ENCODE peak calls at places on chromosomes 7 and 10, in seven cellular contexts. One of them, this sample, is unnamed.

GRCh38 chr10:6089334-6090219 is 743 bp downstream of the RBM17 start:
- DNase-seq in WERI-Rb-1: no peak
- DNase-seq in cerebellar cortex: no peak
- DNase-seq in lung: peak; percentile 30
- DNase-seq in activated T-helper 1 cell treated with anti-CD3 and anti-CD28 coated beads, Interleukin-2, amount 50 U/mL, for 16 hours: no peak
- DNase-seq in activated CD4-positive, CD25-positive, alpha-beta regulatory T cell: no peak
- DNase-seq in astrocyte of the hippocampus: peak; percentile 68
- DNase-seq in this sample: peak; percentile 55

GRCh38 chr7:30974605-30975256 is 11.0 kb downstream of the GHRHR start:
- DNase-seq in WERI-Rb-1: peak; percentile 81
- DNase-seq in cerebellar cortex: peak; percentile 44
- DNase-seq in lung: peak; percentile 75
- DNase-seq in activated T-helper 1 cell treated with anti-CD3 and anti-CD28 coated beads, Interleukin-2, amount 50 U/mL, for 16 hours: no peak
- DNase-seq in activated CD4-positive, CD25-positive, alpha-beta regulatory T cell: no peak
- DNase-seq in astrocyte of the hippocampus: peak; percentile 71
- DNase-seq in this sample: no peak

GRCh38 chr10:47364911-47365310 is 16.7 kb downstream of the RBP3 start:
- DNase-seq in WERI-Rb-1: no peak
- DNase-seq in cerebellar cortex: no peak
- DNase-seq in lung: no peak
- DNase-seq in activated T-helper 1 cell treated with anti-CD3 and anti-CD28 coated beads, Interleukin-2, amount 50 U/mL, for 16 hours: no peak
- DNase-seq in activated CD4-positive, CD25-positive, alpha-beta regulatory T cell: no peak
- DNase-seq in astrocyte of the hippocampus: no peak
- DNase-seq in this sample: no peak

GRCh38 chr7:155804897-155805825 is 7.1 kb downstream of the SHH start:
- DNase-seq in WERI-Rb-1: peak; percentile 80
- DNase-seq in cerebellar cortex: peak; percentile 25
- DNase-seq in lung: no peak
- DNase-seq in activated T-helper 1 cell treated with anti-CD3 and anti-CD28 coated beads, Interleukin-2, amount 50 U/mL, for 16 hours: peak; percentile 16
- DNase-seq in activated CD4-positive, CD25-positive, alpha-beta regulatory T cell: no peak
- DNase-seq in astrocyte of the hippocampus: peak; percentile 88
- DNase-seq in this sample: peak; percentile 89

GRCh38 chr7:29290829-29291228 is 96.3 kb downstream of the CHN2 start:
- DNase-seq in WERI-Rb-1: no peak
- DNase-seq in cerebellar cortex: no peak
- DNase-seq in lung: no peak
- DNase-seq in activated T-helper 1 cell treated with anti-CD3 and anti-CD28 coated beads, Interleukin-2, amount 50 U/mL, for 16 hours: no peak
- DNase-seq in activated CD4-positive, CD25-positive, alpha-beta regulatory T cell: no peak
- DNase-seq in astrocyte of the hippocampus: no peak
- DNase-seq in this sample: no peak

GRCh38 chr10:112804036-112804435 is 146.0 kb upstream of the TCF7L2 start:
- DNase-seq in WERI-Rb-1: peak; percentile 64
- DNase-seq in cerebellar cortex: peak; percentile 91
- DNase-seq in lung: no peak
- DNase-seq in activated T-helper 1 cell treated with anti-CD3 and anti-CD28 coated beads, Interleukin-2, amount 50 U/mL, for 16 hours: no peak
- DNase-seq in activated CD4-positive, CD25-positive, alpha-beta regulatory T cell: no peak
- DNase-seq in astrocyte of the hippocampus: no peak
- DNase-seq in this sample: peak; percentile 38

GRCh38 chr7:100568936-100569844 is 4.5 kb downstream of the SAP25 start:
- DNase-seq in WERI-Rb-1: peak; percentile 89
- DNase-seq in cerebellar cortex: peak; percentile 86
- DNase-seq in lung: peak; percentile 49
- DNase-seq in activated T-helper 1 cell treated with anti-CD3 and anti-CD28 coated beads, Interleukin-2, amount 50 U/mL, for 16 hours: peak; percentile 32
- DNase-seq in activated CD4-positive, CD25-positive, alpha-beta regulatory T cell: no peak
- DNase-seq in astrocyte of the hippocampus: peak; percentile 68
- DNase-seq in this sample: no peak

GRCh38 chr10:28587970-28588290 is 55.0 kb downstream of the WAC start:
- DNase-seq in WERI-Rb-1: no peak
- DNase-seq in cerebellar cortex: peak; percentile 69
- DNase-seq in lung: no peak
- DNase-seq in activated T-helper 1 cell treated with anti-CD3 and anti-CD28 coated beads, Interleukin-2, amount 50 U/mL, for 16 hours: no peak
- DNase-seq in activated CD4-positive, CD25-positive, alpha-beta regulatory T cell: no peak
- DNase-seq in astrocyte of the hippocampus: peak; percentile 63
- DNase-seq in this sample: no peak

GRCh38 chr10:132873395-132873794 is 69.0 kb downstream of the CFAP46 start:
- DNase-seq in WERI-Rb-1: no peak
- DNase-seq in cerebellar cortex: no peak
- DNase-seq in lung: no peak
- DNase-seq in activated T-helper 1 cell treated with anti-CD3 and anti-CD28 coated beads, Interleukin-2, amount 50 U/mL, for 16 hours: no peak
- DNase-seq in activated CD4-positive, CD25-positive, alpha-beta regulatory T cell: no peak
- DNase-seq in astrocyte of the hippocampus: no peak
- DNase-seq in this sample: no peak